ENCODE peak calls at places on chromosomes 5 and 9, in ten cellular contexts. One of them, this sample, is unnamed.

GRCh38 chr5:111135946-111136345 is 43.8 kb downstream of the WDR36 start:
- DNase-seq in epithelial cell of proximal tubule: no peak
- DNase-seq in fibroblast of mammary gland: peak; percentile 85
- DNase-seq in GM06990: no peak
- DNase-seq in HFF-Myc: peak; percentile 24
- DNase-seq in AG10803: peak; percentile 44
- DNase-seq in stomach: no peak
- DNase-seq in esophagus squamous epithelium: no peak
- DNase-seq in coronary artery: no peak
- DNase-seq in IMR-90: peak; percentile 53
- DNase-seq in this sample: peak; percentile 82

GRCh38 chr9:19629506-19629905 is 159.3 kb downstream of the SLC24A2 start:
- DNase-seq in AG10803: no peak
- DNase-seq in epithelial cell of proximal tubule: no peak
- DNase-seq in HFF-Myc: no peak
- DNase-seq in stomach: no peak
- DNase-seq in fibroblast of mammary gland: no peak
- DNase-seq in IMR-90: no peak
- DNase-seq in GM06990: no peak
- DNase-seq in esophagus squamous epithelium: no peak
- DNase-seq in coronary artery: no peak
- DNase-seq in this sample: no peak

GRCh38 chr9:15965246-15965745 is 412.5 kb downstream of the CCDC171 start:
- DNase-seq in coronary artery: no peak
- DNase-seq in GM06990: no peak
- DNase-seq in epithelial cell of proximal tubule: no peak
- DNase-seq in AG10803: no peak
- DNase-seq in HFF-Myc: no peak
- DNase-seq in stomach: no peak
- DNase-seq in IMR-90: peak; percentile 17
- DNase-seq in fibroblast of mammary gland: no peak
- DNase-seq in esophagus squamous epithelium: no peak
- DNase-seq in this sample: no peak

GRCh38 chr5:71943874-71944273 is 163.4 kb upstream of the MAP1B start:
- DNase-seq in IMR-90: no peak
- DNase-seq in HFF-Myc: no peak
- DNase-seq in coronary artery: no peak
- DNase-seq in epithelial cell of proximal tubule: no peak
- DNase-seq in stomach: no peak
- DNase-seq in GM06990: no peak
- DNase-seq in fibroblast of mammary gland: no peak
- DNase-seq in esophagus squamous epithelium: no peak
- DNase-seq in AG10803: no peak
- DNase-seq in this sample: no peak

GRCh38 chr5:53024535-53024934 is 35.4 kb downstream of the ITGA2 start:
- DNase-seq in GM06990: no peak
- DNase-seq in epithelial cell of proximal tubule: no peak
- DNase-seq in stomach: no peak
- DNase-seq in HFF-Myc: no peak
- DNase-seq in IMR-90: no peak
- DNase-seq in esophagus squamous epithelium: no peak
- DNase-seq in fibroblast of mammary gland: peak; percentile 41
- DNase-seq in coronary artery: no peak
- DNase-seq in AG10803: no peak
- DNase-seq in this sample: no peak

GRCh38 chr5:43609752-43610151 is 6.8 kb downstream of the NNT start:
- DNase-seq in AG10803: no peak
- DNase-seq in epithelial cell of proximal tubule: no peak
- DNase-seq in GM06990: no peak
- DNase-seq in IMR-90: no peak
- DNase-seq in stomach: no peak
- DNase-seq in HFF-Myc: no peak
- DNase-seq in fibroblast of mammary gland: peak; percentile 7
- DNase-seq in coronary artery: no peak
- DNase-seq in esophagus squamous epithelium: no peak
- DNase-seq in this sample: peak; percentile 15

GRCh38 chr9:86720893-86721698 is 226.2 kb downstream of the GAS1 start:
- DNase-seq in coronary artery: no peak
- DNase-seq in AG10803: peak; percentile 68
- DNase-seq in IMR-90: no peak
- DNase-seq in esophagus squamous epithelium: no peak
- DNase-seq in fibroblast of mammary gland: peak; percentile 86
- DNase-seq in HFF-Myc: no peak
- DNase-seq in epithelial cell of proximal tubule: no peak
- DNase-seq in stomach: no peak
- DNase-seq in GM06990: no peak
- DNase-seq in this sample: peak; percentile 82

GRCh38 chr9:89435315-89435823 is 62.5 kb downstream of the SEMA4D start:
- DNase-seq in epithelial cell of proximal tubule: no peak
- DNase-seq in HFF-Myc: no peak
- DNase-seq in esophagus squamous epithelium: no peak
- DNase-seq in coronary artery: no peak
- DNase-seq in AG10803: no peak
- DNase-seq in fibroblast of mammary gland: no peak
- DNase-seq in GM06990: no peak
- DNase-seq in IMR-90: no peak
- DNase-seq in stomach: peak; percentile 90
- DNase-seq in this sample: peak; percentile 47

GRCh38 chr9:82188817-82189216 is 200.2 kb downstream of the SPATA31D1 start:
- DNase-seq in coronary artery: no peak
- DNase-seq in AG10803: no peak
- DNase-seq in esophagus squamous epithelium: no peak
- DNase-seq in IMR-90: no peak
- DNase-seq in GM06990: no peak
- DNase-seq in fibroblast of mammary gland: no peak
- DNase-seq in stomach: no peak
- DNase-seq in epithelial cell of proximal tubule: no peak
- DNase-seq in HFF-Myc: no peak
- DNase-seq in this sample: peak; percentile 38

GRCh38 chr9:35760651-35761050 is 6.6 kb upstream of the MSMP start:
- DNase-seq in esophagus squamous epithelium: no peak
- DNase-seq in coronary artery: no peak
- DNase-seq in IMR-90: peak; percentile 41
- DNase-seq in HFF-Myc: no peak
- DNase-seq in GM06990: no peak
- DNase-seq in stomach: no peak
- DNase-seq in fibroblast of mammary gland: no peak
- DNase-seq in AG10803: no peak
- DNase-seq in epithelial cell of proximal tubule: no peak
- DNase-seq in this sample: peak; percentile 29

GRCh38 chr9:72937545-72937944 is 15.3 kb downstream of the ALDH1A1 start:
- DNase-seq in GM06990: no peak
- DNase-seq in epithelial cell of proximal tubule: no peak
- DNase-seq in AG10803: no peak
- DNase-seq in IMR-90: no peak
- DNase-seq in coronary artery: no peak
- DNase-seq in esophagus squamous epithelium: no peak
- DNase-seq in fibroblast of mammary gland: no peak
- DNase-seq in stomach: no peak
- DNase-seq in HFF-Myc: no peak
- DNase-seq in this sample: no peak

GRCh38 chr9:137301086-137301947 is 754 bp downstream of the NRARP start:
- DNase-seq in esophagus squamous epithelium: no peak
- DNase-seq in fibroblast of mammary gland: peak; percentile 30
- DNase-seq in stomach: peak; percentile 68
- DNase-seq in HFF-Myc: no peak
- DNase-seq in AG10803: no peak
- DNase-seq in coronary artery: no peak
- DNase-seq in epithelial cell of proximal tubule: no peak
- DNase-seq in IMR-90: peak; percentile 39
- DNase-seq in GM06990: peak; percentile 73
- DNase-seq in this sample: peak; percentile 62
- H3K4me3 ChIP-seq in esophagus squamous epithelium: peak overlapping the region; percentile 53
- H3K4me3 ChIP-seq in fibroblast of mammary gland: peak overlapping the region; percentile 10
- H3K4me3 ChIP-seq in stomach: peak overlapping the region; percentile 43
- H3K4me3 ChIP-seq in HFF-Myc: peak overlapping the region; percentile 42
- H3K4me3 ChIP-seq in AG10803: peak overlapping the region; percentile 39
- H3K4me3 ChIP-seq in coronary artery: peak overlapping the region; percentile 69
- H3K4me3 ChIP-seq in epithelial cell of proximal tubule: peak overlapping the region; percentile 40
- H3K4me3 ChIP-seq in IMR-90: peak overlapping the region; percentile 56
- H3K4me3 ChIP-seq in GM06990: peak overlapping the region; percentile 53
- H3K4me3 ChIP-seq in this sample: peak overlapping the region; percentile 66

GRCh38 chr5:154197801-154198461 is 7.4 kb downstream of the GALNT10 start:
- DNase-seq in AG10803: peak; percentile 60
- DNase-seq in stomach: peak; percentile 57
- DNase-seq in coronary artery: no peak
- DNase-seq in HFF-Myc: no peak
- DNase-seq in GM06990: no peak
- DNase-seq in fibroblast of mammary gland: peak; percentile 68
- DNase-seq in esophagus squamous epithelium: no peak
- DNase-seq in epithelial cell of proximal tubule: peak; percentile 79
- DNase-seq in IMR-90: peak; percentile 35
- DNase-seq in this sample: peak; percentile 87

GRCh38 chr5:154194348-154195329 is 4.1 kb downstream of the GALNT10 start:
- DNase-seq in coronary artery: no peak
- DNase-seq in GM06990: no peak
- DNase-seq in epithelial cell of proximal tubule: no peak
- DNase-seq in stomach: peak; percentile 45
- DNase-seq in HFF-Myc: no peak
- DNase-seq in esophagus squamous epithelium: no peak
- DNase-seq in IMR-90: peak; percentile 73
- DNase-seq in AG10803: peak; percentile 79
- DNase-seq in fibroblast of mammary gland: peak; percentile 63
- DNase-seq in this sample: peak; percentile 55

GRCh38 chr5:154199263-154199662 is 8.7 kb downstream of the GALNT10 start:
- DNase-seq in AG10803: no peak
- DNase-seq in HFF-Myc: no peak
- DNase-seq in esophagus squamous epithelium: no peak
- DNase-seq in coronary artery: no peak
- DNase-seq in fibroblast of mammary gland: no peak
- DNase-seq in stomach: no peak
- DNase-seq in GM06990: no peak
- DNase-seq in epithelial cell of proximal tubule: no peak
- DNase-seq in IMR-90: no peak
- DNase-seq in this sample: no peak

GRCh38 chr5:154198611-154199230 is 8.2 kb downstream of the GALNT10 start:
- DNase-seq in stomach: no peak
- DNase-seq in HFF-Myc: no peak
- DNase-seq in esophagus squamous epithelium: no peak
- DNase-seq in fibroblast of mammary gland: peak; percentile 69
- DNase-seq in AG10803: peak; percentile 87
- DNase-seq in IMR-90: peak; percentile 89
- DNase-seq in GM06990: no peak
- DNase-seq in epithelial cell of proximal tubule: no peak
- DNase-seq in coronary artery: no peak
- DNase-seq in this sample: peak; percentile 68

DNA sequence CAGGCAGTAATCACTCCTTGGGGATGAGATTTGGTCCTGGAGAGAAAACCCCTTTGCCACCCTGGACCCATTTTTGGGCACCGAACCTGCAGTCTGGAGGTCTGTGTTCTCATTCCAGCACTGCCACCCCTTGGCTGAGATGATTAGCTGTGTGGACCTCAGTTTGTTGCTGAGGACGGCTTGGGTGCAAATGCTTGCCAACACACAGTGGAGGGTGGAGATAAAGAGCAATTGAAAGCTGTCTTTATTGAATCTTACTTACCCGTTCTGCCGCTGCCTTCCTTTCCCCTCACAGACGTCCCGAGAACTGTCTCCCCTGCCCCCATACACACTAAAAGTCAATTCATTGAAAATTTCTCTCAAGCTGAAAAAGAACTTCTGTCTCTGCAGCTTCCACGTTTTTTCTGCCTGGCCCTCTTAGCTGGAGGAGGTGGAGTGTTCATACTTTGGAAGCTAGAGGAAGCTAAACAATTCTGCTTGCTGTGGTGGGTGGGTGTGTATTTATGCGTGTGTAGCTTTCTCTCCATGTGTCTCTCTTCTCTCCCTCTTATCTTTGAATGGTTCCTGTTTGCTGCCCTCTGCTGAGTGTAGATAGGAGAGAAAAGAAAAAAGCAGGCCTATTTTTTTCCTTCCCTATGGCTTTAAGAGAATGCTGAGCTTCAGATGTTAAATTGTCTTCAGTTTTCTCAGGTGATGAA is 6.6 kb downstream of the GALNT10 start:
- DNase-seq in coronary artery: no peak
- DNase-seq in esophagus squamous epithelium: no peak
- DNase-seq in HFF-Myc: no peak
- DNase-seq in GM06990: no peak
- DNase-seq in fibroblast of mammary gland: peak; percentile 70
- DNase-seq in AG10803: peak; percentile 62
- DNase-seq in epithelial cell of proximal tubule: no peak
- DNase-seq in IMR-90: peak; percentile 87
- DNase-seq in stomach: no peak
- DNase-seq in this sample: no peak
- TF ChIP-seq CTCF in coronary artery: no peak
- TF ChIP-seq CTCF in esophagus squamous epithelium: no peak
- TF ChIP-seq CTCF in HFF-Myc: peak; percentile 19
- TF ChIP-seq CTCF in GM06990: peak; percentile 14
- TF ChIP-seq CTCF in fibroblast of mammary gland: peak; percentile 75
- TF ChIP-seq CTCF in AG10803: peak; percentile 62
- TF ChIP-seq CTCF in epithelial cell of proximal tubule: peak; percentile 65
- TF ChIP-seq CTCF in IMR-90: peak; percentile 70
- TF ChIP-seq CTCF in stomach: no peak
- TF ChIP-seq CTCF in this sample: peak; percentile 41

DNA sequence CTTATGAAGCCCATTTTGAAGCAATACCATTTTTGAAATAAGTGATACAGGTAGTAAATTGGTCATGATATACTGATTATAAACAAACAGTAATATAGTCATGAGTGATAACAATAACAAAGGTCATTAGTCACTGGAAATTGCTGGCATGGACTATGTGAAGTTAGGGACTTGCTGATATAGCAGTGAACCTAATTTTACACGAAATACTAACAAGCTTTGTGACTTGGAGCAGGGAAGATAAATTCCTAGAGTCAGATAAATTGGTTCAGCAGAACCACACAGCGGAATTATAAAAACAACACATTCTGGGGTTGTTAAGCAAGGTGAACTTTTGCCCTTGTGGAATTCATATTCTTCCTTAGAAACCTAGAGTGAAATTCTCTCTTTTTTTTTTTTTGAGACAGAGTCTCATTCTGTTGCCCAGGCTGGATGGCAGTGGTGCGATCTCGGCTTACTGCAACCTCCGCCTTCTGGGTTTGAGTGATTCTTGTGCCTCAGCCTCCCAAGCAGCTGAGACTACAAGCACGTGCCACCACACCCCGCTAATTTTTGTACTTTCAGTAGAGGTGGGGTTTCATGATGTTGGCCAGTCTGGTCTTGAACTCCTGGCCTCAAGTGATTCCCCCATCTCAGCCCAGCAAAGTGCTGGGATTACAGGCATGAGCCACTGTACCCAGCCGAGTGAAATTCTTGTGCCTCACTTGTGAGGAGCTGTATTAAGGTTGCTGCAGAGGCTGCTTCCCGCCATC is 6.0 kb downstream of the UGCG start:
- DNase-seq in HFF-Myc: no peak
- DNase-seq in GM06990: no peak
- DNase-seq in epithelial cell of proximal tubule: no peak
- DNase-seq in IMR-90: peak; percentile 70
- DNase-seq in esophagus squamous epithelium: no peak
- DNase-seq in fibroblast of mammary gland: peak; percentile 65
- DNase-seq in AG10803: no peak
- DNase-seq in stomach: no peak
- DNase-seq in coronary artery: no peak
- DNase-seq in this sample: peak; percentile 52
- H3K4me3 ChIP-seq in HFF-Myc: no peak overlapping the region
- H3K4me3 ChIP-seq in GM06990: no peak overlapping the region
- H3K4me3 ChIP-seq in epithelial cell of proximal tubule: peak overlapping the region; percentile 82
- H3K4me3 ChIP-seq in IMR-90: peak overlapping the region; percentile 98
- H3K4me3 ChIP-seq in esophagus squamous epithelium: no peak overlapping the region
- H3K4me3 ChIP-seq in fibroblast of mammary gland: no peak overlapping the region
- H3K4me3 ChIP-seq in AG10803: peak overlapping the region; percentile 96
- H3K4me3 ChIP-seq in stomach: no peak overlapping the region
- H3K4me3 ChIP-seq in coronary artery: no peak overlapping the region
- H3K4me3 ChIP-seq in this sample: no peak overlapping the region

GRCh38 chr5:129053438-129053837 is 41.1 kb upstream of the ISOC1 start:
- DNase-seq in fibroblast of mammary gland: no peak
- DNase-seq in stomach: no peak
- DNase-seq in esophagus squamous epithelium: no peak
- DNase-seq in coronary artery: no peak
- DNase-seq in AG10803: no peak
- DNase-seq in epithelial cell of proximal tubule: no peak
- DNase-seq in HFF-Myc: no peak
- DNase-seq in IMR-90: no peak
- DNase-seq in GM06990: no peak
- DNase-seq in this sample: no peak
- TF ChIP-seq CTCF in fibroblast of mammary gland: no peak
- TF ChIP-seq CTCF in stomach: no peak
- TF ChIP-seq CTCF in esophagus squamous epithelium: no peak
- TF ChIP-seq CTCF in coronary artery: no peak
- TF ChIP-seq CTCF in AG10803: no peak
- TF ChIP-seq CTCF in epithelial cell of proximal tubule: peak; percentile 15
- TF ChIP-seq CTCF in HFF-Myc: no peak
- TF ChIP-seq CTCF in IMR-90: no peak
- TF ChIP-seq CTCF in GM06990: no peak
- TF ChIP-seq CTCF in this sample: peak; percentile 24

This sample was measured in epithelial cell of esophagus.